ENCODE peak calls at places on chromosomes 13 and 19, in ten cellular contexts. P, T, V, K, L, X, U, N, Q and B are unnamed samples.

GRCh38 chr19:51116736-51117135 is 8.0 kb upstream of the SIGLEC9 start:
- DNase-seq in P (no peak), T (no peak), V (no peak), K (no peak), L (no peak), X (no peak), U (no peak), N (no peak), Q (no peak), B (no peak)

GRCh38 chr19:15812059-15812722 is 3.3 kb downstream of the OR10H1 start:
- DNase-seq in P (no peak), T (no peak), V (no peak), K (no peak), L (no peak), X (no peak), U (no peak), N (no peak), Q (no peak), B (no peak)

GRCh38 chr19:3623716-3624115 is 2.9 kb downstream of the CACTIN start:
- DNase-seq in P (no peak), T (no peak), V (no peak), K (no peak), L (no peak), X (no peak), U (no peak), N (no peak), Q (no peak), B (no peak)

GRCh38 chr13:99159331-99160061 is 41.2 kb upstream of the UBAC2 start:
- DNase-seq in P (no peak), T (no peak), V (no peak), K (no peak), L (no peak), X (no peak), U (no peak), N (no peak), Q (no peak), B (no peak)

GRCh38 chr13:90445179-90445578 is 902.3 kb upstream of the MIR17HG start:
- DNase-seq in P (no peak), T (peak; percentile 98), V (peak; percentile 61), K (peak; percentile 25), L (no peak), X (peak; percentile 10), U (no peak), N (no peak), Q (peak; percentile 79), B (peak; percentile 55)

GRCh38 chr13:86757236-86757978 is 913.8 kb upstream of the SLITRK5 start:
- DNase-seq in P (no peak), T (peak; percentile 19), V (peak; percentile 72), K (no peak), L (no peak), X (no peak), U (no peak), N (no peak), Q (no peak), B (no peak)

GRCh38 chr19:16737909-16738308 is 18.3 kb downstream of the NWD1 start:
- DNase-seq in P (no peak), T (no peak), V (no peak), K (no peak), L (no peak), X (no peak), U (no peak), N (no peak), Q (peak; percentile 23), B (no peak)

GRCh38 chr13:80742027-80742426 is 401.1 kb upstream of the SPRY2 start:
- DNase-seq in P (no peak), T (no peak), V (no peak), K (no peak), L (no peak), X (no peak), U (no peak), N (no peak), Q (no peak), B (no peak)

GRCh38 chr13:42477588-42478190 is 96.3 kb upstream of the TNFSF11 start:
- DNase-seq in P (no peak), T (no peak), V (no peak), K (no peak), L (no peak), X (peak; percentile 25), U (peak; percentile 17), N (no peak), Q (no peak), B (no peak)

GRCh38 chr19:48367855-48368254 is 3.7 kb downstream of the SYNGR4 start:
- DNase-seq in P (no peak), T (no peak), V (no peak), K (no peak), L (no peak), X (peak; percentile 63), U (no peak), N (no peak), Q (no peak), B (no peak)

GRCh38 chr13:51895906-51896888 is 34.4 kb downstream of the CCDC70 start:
- DNase-seq in P (peak; percentile 7), T (peak; percentile 50), V (peak; percentile 90), K (peak; percentile 74), L (peak; percentile 42), X (peak; percentile 60), U (no peak), N (no peak), Q (peak; percentile 7), B (peak; percentile 59)
- H3K27ac ChIP-seq in P (no peak overlapping the region), T (no peak overlapping the region), V (no peak overlapping the region), K (no peak overlapping the region), L (no peak overlapping the region), X (no peak overlapping the region), U (no peak overlapping the region), N (no peak overlapping the region), Q (no peak overlapping the region), B (no peak overlapping the region)

GRCh38 chr13:73334459-73334858 is 275.7 kb downstream of the KLF5 start:
- DNase-seq in P (no peak), T (no peak), V (no peak), K (no peak), L (no peak), X (no peak), U (no peak), N (no peak), Q (no peak), B (no peak)

GRCh38 chr13:73337511-73337910 is 278.7 kb downstream of the KLF5 start:
- DNase-seq in P (no peak), T (peak; percentile 48), V (no peak), K (no peak), L (no peak), X (no peak), U (no peak), N (no peak), Q (no peak), B (no peak)

GRCh38 chr13:73336789-73337188 is 278.0 kb downstream of the KLF5 start:
- DNase-seq in P (no peak), T (peak; percentile 21), V (no peak), K (no peak), L (no peak), X (no peak), U (no peak), N (no peak), Q (no peak), B (no peak)

GRCh38 chr13:73335226-73335625 is 276.4 kb downstream of the KLF5 start:
- DNase-seq in P (no peak), T (peak; percentile 82), V (no peak), K (no peak), L (no peak), X (no peak), U (no peak), N (no peak), Q (no peak), B (no peak)

GRCh38 chr13:73335938-73336337 is 277.1 kb downstream of the KLF5 start:
- DNase-seq in P (no peak), T (no peak), V (no peak), K (no peak), L (no peak), X (no peak), U (no peak), N (no peak), Q (no peak), B (no peak)
- H3K27ac ChIP-seq in P (no peak overlapping the region), T (no peak overlapping the region), V (no peak overlapping the region), K (no peak overlapping the region), L (no peak overlapping the region), X (no peak overlapping the region), U (no peak overlapping the region), N (no peak overlapping the region), Q (no peak overlapping the region), B (no peak overlapping the region)

DNA sequence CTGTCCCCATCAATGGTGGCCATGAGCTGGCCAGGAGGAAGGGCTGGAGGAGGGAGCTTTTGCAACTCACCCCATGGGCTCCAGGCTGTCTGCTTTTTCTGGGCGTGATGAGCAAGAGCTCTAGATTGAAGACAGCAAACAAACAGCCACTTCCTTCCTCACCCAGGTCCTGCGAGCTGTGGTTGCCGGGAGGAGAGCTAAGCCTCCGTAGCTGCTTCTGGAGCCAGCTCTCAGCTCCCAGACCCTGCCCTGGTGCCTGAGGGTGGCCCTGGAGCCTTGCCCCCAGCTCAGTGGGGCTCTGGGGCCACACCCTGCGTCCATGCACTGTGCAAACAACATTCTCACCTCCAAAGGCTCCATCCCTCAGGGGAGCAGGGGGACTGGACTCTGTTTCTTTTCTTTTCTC is 6.2 kb downstream of the MYO1F start:
- DNase-seq in P (peak; percentile 33), T (peak; percentile 54), V (no peak), K (no peak), L (peak; percentile 78), X (no peak), U (no peak), N (peak; percentile 79), Q (no peak), B (no peak)
- H3K27ac ChIP-seq in P (no peak overlapping the region), T (no peak overlapping the region), V (no peak overlapping the region), K (no peak overlapping the region), L (peak overlapping the region; percentile 65), X (peak overlapping the region; percentile 58), U (no peak overlapping the region), N (no peak overlapping the region), Q (no peak overlapping the region), B (no peak overlapping the region)

DNA sequence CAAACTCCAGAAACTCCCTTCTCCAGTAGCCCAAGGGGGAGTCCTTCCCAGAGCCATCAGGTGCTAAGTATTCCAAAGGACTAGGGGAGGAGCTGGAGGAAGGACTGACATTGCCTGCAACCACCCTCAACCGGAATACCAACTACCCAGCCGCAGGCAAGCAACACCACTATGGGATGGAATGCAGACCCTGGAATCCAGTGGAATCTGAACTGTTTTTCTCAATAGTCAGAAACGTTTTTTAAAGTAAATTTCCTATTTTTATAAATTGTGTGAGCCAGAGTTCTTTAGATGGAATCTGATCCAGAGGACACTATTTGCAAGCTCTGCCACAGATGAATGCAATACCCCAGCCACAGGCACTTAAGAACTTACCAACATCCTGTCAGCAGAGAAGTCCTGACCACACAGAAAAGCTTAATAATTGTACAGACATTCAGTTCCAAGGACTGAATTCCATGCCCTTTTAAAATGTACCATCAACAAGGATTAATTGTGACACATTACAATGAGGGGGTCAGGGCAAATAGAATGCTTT is 92.1 kb downstream of the USP12 start:
- DNase-seq in P (no peak), T (peak; percentile 94), V (peak; percentile 81), K (peak; percentile 5), L (no peak), X (no peak), U (no peak), N (no peak), Q (peak; percentile 7), B (no peak)
- H3K27ac ChIP-seq in P (no peak overlapping the region), T (no peak overlapping the region), V (no peak overlapping the region), K (no peak overlapping the region), L (no peak overlapping the region), X (no peak overlapping the region), U (no peak overlapping the region), N (no peak overlapping the region), Q (no peak overlapping the region), B (no peak overlapping the region)

DNA sequence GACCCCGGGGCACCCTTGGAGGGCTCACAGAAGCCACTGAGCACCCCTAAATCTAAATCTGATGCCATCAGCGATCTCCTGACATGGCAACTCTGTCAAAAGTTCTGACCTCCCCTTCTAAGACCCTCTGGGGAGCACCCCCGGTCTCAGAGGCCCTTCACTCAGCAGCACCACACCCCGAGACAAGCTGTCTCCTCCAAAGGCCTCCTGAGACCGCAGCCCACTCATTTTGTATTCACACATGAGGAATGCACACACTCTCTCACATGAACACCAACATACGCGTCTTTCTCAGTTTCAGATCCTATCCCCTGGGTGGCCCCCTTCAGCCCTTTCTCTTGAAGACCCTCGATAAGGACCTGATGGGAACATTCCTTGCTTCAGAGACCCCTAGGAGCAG is 2.6 kb downstream of the NDUFA11 start:
- DNase-seq in P (no peak), T (no peak), V (no peak), K (no peak), L (no peak), X (no peak), U (no peak), N (no peak), Q (no peak), B (no peak)
- H3K27ac ChIP-seq in P (no peak overlapping the region), T (no peak overlapping the region), V (no peak overlapping the region), K (no peak overlapping the region), L (no peak overlapping the region), X (no peak overlapping the region), U (no peak overlapping the region), N (no peak overlapping the region), Q (no peak overlapping the region), B (no peak overlapping the region)